ENCODE peak calls at places on chromosomes 11 and 22, in eight cellular contexts. E, F, C, Y, I, X, U and R are unnamed samples.

GRCh38 chr22:23829845-23830372 is 8.9 kb downstream of the DERL3 start:
- DNase-seq in U (no peak), E (peak), C (peak), Y (no peak), X (no peak), F (peak), I (no peak), R (peak)

GRCh38 chr11:1918436-1919315 is 827 bp upstream of the TNNT3 start:
- DNase-seq in U (no peak), F (no peak), E (no peak), X (no peak), I (no peak), C (no peak), Y (no peak), R (no peak)

GRCh38 chr11:73578786-73579185 is 19.1 kb downstream of the FAM168A start:
- DNase-seq in C (no peak), E (no peak), Y (no peak), I (no peak), U (no peak), X (no peak), F (no peak), R (no peak)

GRCh38 chr22:28395920-28396447 is 283.7 kb downstream of the TTC28 start:
- DNase-seq in E (peak), Y (no peak), F (no peak), I (peak), C (no peak), X (no peak), U (no peak), R (peak)

GRCh38 chr11:1260023-1260501 is 37.2 kb downstream of the MUC5B start:
- DNase-seq in U (peak), X (no peak), Y (peak), E (peak), C (no peak), F (no peak), I (peak), R (peak)

GRCh38 chr11:62548545-62549335 is 2.1 kb upstream of the AHNAK start:
- DNase-seq in X (no peak), U (no peak), I (no peak), F (no peak), C (no peak), Y (no peak), E (peak), R (peak)

GRCh38 chr11:2789791-2790580 is 90.2 kb upstream of the KCNQ1OT1 start:
- DNase-seq in E (no peak), Y (no peak), X (no peak), I (no peak), F (no peak), U (no peak), C (no peak), R (no peak)

GRCh38 chr11:27255447-27255828 is 107.6 kb downstream of the CCDC34 start:
- DNase-seq in F (no peak), E (peak), U (no peak), Y (no peak), I (no peak), X (no peak), C (peak), R (peak)

GRCh38 chr22:49849161-49850020 is 4.3 kb upstream of the ZBED4 start:
- DNase-seq in C (no peak), E (no peak), I (no peak), X (no peak), Y (no peak), F (no peak), U (no peak), R (no peak)

GRCh38 chr11:116179346-116179850 is 593.4 kb downstream of the BUD13 start:
- DNase-seq in C (no peak), U (no peak), X (no peak), Y (no peak), E (no peak), F (no peak), I (no peak), R (no peak)

GRCh38 chr11:56906683-56907148 is 82.0 kb upstream of the OR5AK2 start:
- DNase-seq in C (no peak), F (no peak), I (no peak), Y (no peak), U (no peak), X (no peak), E (no peak), R (no peak)

GRCh38 chr11:108597736-108598355 is 4.3 kb upstream of the EXPH5 start:
- DNase-seq in U (no peak), Y (no peak), X (no peak), F (no peak), I (peak), E (no peak), C (no peak), R (no peak)

GRCh38 chr11:94583885-94584500 is 16.8 kb downstream of the PIWIL4 start:
- DNase-seq in Y (no peak), X (no peak), E (peak), F (no peak), I (peak), U (no peak), C (no peak), R (no peak)

GRCh38 chr22:30340911-30341685 is 14.4 kb upstream of the TBC1D10A start:
- DNase-seq in I (no peak), C (no peak), X (no peak), U (no peak), F (no peak), E (no peak), Y (no peak), R (no peak)

GRCh38 chr11:96464695-96465307 is 75.0 kb downstream of the JRKL start:
- DNase-seq in U (no peak), E (peak), Y (no peak), C (peak), F (peak), I (peak), X (no peak), R (peak)

GRCh38 chr11:69587454-69588081 is 53.4 kb upstream of the CCND1 start:
- DNase-seq in Y (no peak), C (peak), F (no peak), U (no peak), I (peak), X (no peak), E (peak), R (peak)

GRCh38 chr11:110490886-110491285 is 61.1 kb downstream of the FDX1 start:
- DNase-seq in U (no peak), Y (no peak), X (no peak), F (no peak), E (peak), I (peak), C (peak), R (peak)

GRCh38 chr11:64710418-64711137 is 12.4 kb downstream of the NRXN2 start:
- DNase-seq in F (no peak), E (peak), I (no peak), Y (no peak), U (no peak), C (peak), X (no peak), R (no peak)

GRCh38 chr11:34773826-34774225 is 142.4 kb downstream of the APIP start:
- DNase-seq in U (no peak), C (no peak), Y (no peak), F (no peak), I (no peak), X (no peak), E (peak), R (peak)

GRCh38 chr11:130826572-130826971 is 89.7 kb downstream of the SNX19 start:
- DNase-seq in Y (no peak), C (no peak), F (no peak), U (no peak), X (no peak), I (no peak), E (no peak), R (no peak)

GRCh38 chr11:123431619-123432018 is 1.6 kb downstream of the GRAMD1B start:
- DNase-seq in C (no peak), F (no peak), I (no peak), Y (no peak), X (no peak), E (no peak), U (no peak), R (no peak)

GRCh38 chr11:20156876-20157613 is 3.2 kb downstream of the DBX1 start:
- DNase-seq in E (no peak), F (no peak), C (no peak), I (no peak), X (no peak), U (no peak), Y (no peak), R (no peak)

GRCh38 chr11:38315151-38315550 is 1717.1 kb upstream of the RAG2 start:
- DNase-seq in Y (no peak), I (peak), C (no peak), F (no peak), X (no peak), U (no peak), E (peak), R (peak)

GRCh38 chr22:40076702-40077645 is 82.2 kb downstream of the FAM83F start:
- DNase-seq in F (no peak), Y (no peak), U (no peak), X (no peak), I (peak), E (peak), C (no peak), R (peak)

GRCh38 chr22:36536717-36537116 is 7.8 kb upstream of the EIF3D start:
- DNase-seq in Y (no peak), C (no peak), U (no peak), E (no peak), X (no peak), F (no peak), I (no peak), R (no peak)

GRCh38 chr11:5929984-5930383 is 12.1 kb upstream of the OR56A3 start:
- DNase-seq in C (no peak), I (no peak), U (no peak), X (no peak), F (no peak), Y (no peak), E (no peak), R (no peak)